ENCODE peak calls at places on chromosomes 3 and 15, in four cellular contexts. X is tibial artery, Z is left lung, B is testis. Y is an unnamed sample. For H3K36me3 and H3K27me3, the result is how much of the 10 kb centered on the place peaks cover.

GRCh38 chr3:47266709-47267489 is 15.7 kb downstream of the KIF9 start:
- DNase-seq in X (peak), Z (no peak), B (peak), Y (peak)

GRCh38 chr15:83092309-83092976 is 15.0 kb upstream of the TM6SF1 start:
- DNase-seq in X (peak), B (peak), Z (no peak), Y (no peak)

GRCh38 chr3:15527031-15527459 is 5.5 kb upstream of the COLQ start:
- DNase-seq in B (no peak), X (peak), Z (no peak), Y (peak)

GRCh38 chr3:148911173-148911572 is 46.1 kb downstream of the CPA3 start:
- DNase-seq in Z (no peak), X (no peak), B (no peak), Y (no peak)

GRCh38 chr15:52379395-52380111 is 83.9 kb upstream of the MYO5C start:
- DNase-seq in X (no peak), B (no peak), Z (no peak), Y (no peak)

GRCh38 chr3:45381168-45381852 is 7.1 kb upstream of the LARS2 start:
- DNase-seq in Z (no peak), X (no peak), B (no peak), Y (no peak)

GRCh38 chr3:185796431-185797107 is 28.3 kb downstream of the IGF2BP2 start:
- DNase-seq in B (no peak), X (no peak), Z (no peak), Y (no peak)

GRCh38 chr3:11625376-11626083 is 18.2 kb downstream of the VGLL4 start:
- DNase-seq in B (no peak), Z (no peak), X (no peak), Y (no peak)

GRCh38 chr15:75646944-75647364 is 758 bp upstream of the SNX33 start:
- DNase-seq in B (peak), Z (peak), X (no peak), Y (no peak)

GRCh38 chr3:127666684-127667083 is 6.1 kb upstream of the ABTB1 start:
- DNase-seq in B (no peak), X (no peak), Z (no peak), Y (no peak)

GRCh38 chr3:36244728-36245127 is 135.6 kb upstream of the STAC start:
- DNase-seq in B (no peak), Z (no peak), X (no peak), Y (no peak)

GRCh38 chr3:127424766-127425504 is 137.1 kb upstream of the PRR20G start:
- DNase-seq in X (no peak), Z (no peak), B (no peak), Y (no peak)

GRCh38 chr3:22779737-22780136 is 423.4 kb upstream of the UBE2E2 start:
- DNase-seq in X (no peak), B (no peak), Z (no peak), Y (no peak)

GRCh38 chr3:67863869-67864268 is 209.5 kb upstream of the SUCLG2 start:
- DNase-seq in X (no peak), B (no peak), Z (no peak), Y (no peak)

GRCh38 chr3:185824051-185824466 is 783 bp downstream of the IGF2BP2 start:
- DNase-seq in B (no peak), X (no peak), Z (peak), Y (no peak)

GRCh38 chr15:72784233-72784876 is 797 bp upstream of the ADPGK start:
- DNase-seq in X (no peak), Z (no peak), B (peak), Y (peak)

GRCh38 chr15:39704684-39705083 is 78.0 kb downstream of the FSIP1 start:
- DNase-seq in X (no peak), Z (no peak), B (no peak), Y (no peak)

GRCh38 chr3:140316895-140317400 is 360.9 kb upstream of the TRIM42 start:
- DNase-seq in B (no peak), X (no peak), Z (no peak), Y (no peak)

GRCh38 chr15:37377428-37377827 is 277.1 kb upstream of the MEIS2 start:
- DNase-seq in X (no peak), Z (no peak), B (no peak), Y (no peak)

GRCh38 chr15:92809880-92810361 is 90.2 kb upstream of the CHD2 start:
- DNase-seq in Z (no peak), B (peak), X (no peak), Y (peak)

GRCh38 chr3:133835961-133836360 is 30.3 kb downstream of the SRPRB start:
- DNase-seq in X (no peak), Z (no peak), B (no peak), Y (no peak)

GRCh38 chr15:25860885-25861866 is 2.0 kb downstream of the ATP10A start:
- DNase-seq in B (no peak), X (no peak), Z (no peak), Y (no peak)

GRCh38 chr3:155007729-155008128 is 72.4 kb upstream of the MME start:
- DNase-seq in X (no peak), B (no peak), Z (no peak), Y (no peak)

GRCh38 chr3:12895391-12896205 is 54.2 kb upstream of the RPL32 start:
- DNase-seq in B (no peak), X (no peak), Z (no peak), Y (no peak)

GRCh38 chr15:64146885-64147681 is 4.4 kb upstream of the SNX22 start:
- DNase-seq in X (no peak), B (no peak), Z (peak), Y (peak)

GRCh38 chr15:87576486-87577176 is 679.9 kb downstream of the NTRK3 start:
- DNase-seq in X (no peak), B (no peak), Z (no peak), Y (no peak)

GRCh38 chr15:58501636-58502178 is 69.9 kb downstream of the LIPC start:
- DNase-seq in X (no peak), B (no peak), Z (no peak), Y (no peak)

GRCh38 chr3:187961366-187961765 is 192.6 kb upstream of the LPP start:
- DNase-seq in Z (no peak), B (no peak), X (no peak), Y (no peak)

GRCh38 chr3:99579965-99580364 is 58.4 kb upstream of the COL8A1 start:
- DNase-seq in X (no peak), B (no peak), Z (no peak), Y (no peak)

GRCh38 chr3:30679045-30679444 is 72.6 kb downstream of the TGFBR2 start:
- DNase-seq in Z (no peak), B (no peak), X (no peak), Y (no peak)

GRCh38 chr15:91696981-91697380 is 156.5 kb upstream of the SLCO3A1 start:
- DNase-seq in X (no peak), Z (no peak), B (no peak), Y (no peak)

GRCh38 chr3:186261638-186262037 is 100.4 kb downstream of the DGKG start:
- DNase-seq in B (no peak), X (no peak), Z (no peak), Y (no peak)

GRCh38 chr3:45553469-45553974 is 41.0 kb upstream of the LIMD1 start:
- DNase-seq in X (peak), B (peak), Z (no peak), Y (peak)

GRCh38 chr3:58260261-58260731 is 22.7 kb downstream of the ABHD6 start:
- DNase-seq in X (no peak), B (no peak), Z (no peak), Y (no peak)

GRCh38 chr3:115788921-115789470 is 165.7 kb downstream of the GAP43 start:
- DNase-seq in X (no peak), Z (no peak), B (no peak), Y (no peak)

GRCh38 chr3:14440531-14441239 is 38.3 kb downstream of the SLC6A6 start:
- DNase-seq in X (no peak), B (no peak), Z (peak), Y (peak)

GRCh38 chr3:115518100-115518852 is 105.0 kb upstream of the GAP43 start:
- DNase-seq in X (no peak), Z (peak), B (peak), Y (peak)

GRCh38 chr15:89396723-89397652 is 62.4 kb upstream of the POLG start:
- DNase-seq in B (no peak), Z (no peak), X (no peak), Y (no peak)

GRCh38 chr3:123712077-123712860 is 127.4 kb upstream of the HACD2 start:
- DNase-seq in B (peak), Z (no peak), X (no peak), Y (no peak)
- H3K36me3 ChIP-seq in B (under half), Z (under half), X (under half), Y (under half)

DNA sequence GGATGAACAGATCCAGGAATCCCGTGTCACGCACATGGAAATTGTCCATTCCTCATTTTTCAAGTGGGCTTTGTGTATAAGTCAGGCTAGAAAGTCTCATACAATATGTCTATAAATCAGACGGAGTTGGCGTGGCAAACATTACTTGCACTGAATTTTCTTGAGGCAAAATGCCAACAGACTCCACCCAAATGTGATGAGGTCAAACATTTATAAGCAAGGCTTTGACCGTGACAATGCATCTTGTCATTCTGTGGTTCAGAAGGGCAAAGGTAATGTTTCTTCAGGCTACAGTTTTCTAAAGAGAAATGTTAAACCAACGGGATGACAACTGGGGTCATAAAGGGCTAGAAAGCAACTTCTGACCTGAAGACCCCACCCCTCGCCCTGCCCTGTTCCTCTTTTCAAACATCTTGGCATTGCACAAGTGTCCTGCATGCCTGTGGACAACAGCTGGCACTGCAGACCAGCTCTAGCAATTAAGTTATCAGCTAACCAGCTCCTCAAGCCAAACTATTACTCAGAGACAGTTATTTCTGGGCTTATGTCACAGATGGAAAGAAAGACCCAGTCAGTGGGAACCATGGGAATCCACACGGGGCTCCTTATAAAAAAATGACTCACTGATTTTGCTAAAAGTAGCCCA is 36.5 kb upstream of the SPTBN5 start:
- DNase-seq in X (peak), B (no peak), Z (no peak), Y (no peak)
- TF ChIP-seq CTCF in X (peak), B (no peak), Z (no peak), Y (no peak)

GRCh38 chr15:74182131-74182530 is 8.6 kb downstream of the ISLR start:
- DNase-seq in Z (peak), B (no peak), X (no peak), Y (peak)
- H3K27me3 ChIP-seq in Z (under half), B (under half), X (under half), Y (under half)

DNA sequence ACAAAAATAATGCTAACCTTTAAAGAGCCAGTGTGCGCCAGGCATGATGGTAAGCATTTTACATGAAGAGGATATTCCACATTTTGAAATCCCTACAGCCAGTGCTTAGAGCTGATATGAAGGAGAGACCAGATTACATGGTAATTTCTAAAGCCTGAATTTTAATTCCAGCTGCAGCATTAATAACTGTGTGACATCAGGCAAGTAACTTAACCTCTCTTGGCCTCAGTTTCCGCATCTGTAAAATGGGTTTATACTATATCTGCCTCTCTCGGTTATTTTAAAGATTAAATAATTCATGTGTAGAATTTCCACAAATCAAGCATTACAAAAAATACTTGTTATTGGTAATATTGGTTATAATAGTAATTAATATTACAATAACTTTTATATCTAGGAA is 165.4 kb downstream of the UACA start:
- DNase-seq in X (no peak), Z (no peak), B (no peak), Y (no peak)
- H3K36me3 ChIP-seq in X (under half), Z (under half), B (under half), Y (under half)

Y was measured in BE2C.